ENCODE peak calls at places on chromosomes 13 and 19, in nine cellular contexts. One of them, this sample, is unnamed.

GRCh38 chr13:94548382-94549240 is 47.3 kb downstream of the TGDS start:
- DNase-seq in fibroblast of lung: peak
- DNase-seq in tibial nerve: peak
- DNase-seq in nephron progenitor cell: no peak
- DNase-seq in GM12864: peak
- DNase-seq in HFF-Myc: no peak
- DNase-seq in activated CD8-positive, alpha-beta T cell treated with anti-CD3 and anti-CD28 coated beads for 36 hours: peak
- DNase-seq in endothelial cell: peak
- DNase-seq in testis: peak
- DNase-seq in this sample: peak

GRCh38 chr13:31044658-31045620 is 112.5 kb downstream of the TEX26 start:
- DNase-seq in GM12864: no peak
- DNase-seq in tibial nerve: no peak
- DNase-seq in HFF-Myc: no peak
- DNase-seq in nephron progenitor cell: no peak
- DNase-seq in endothelial cell: no peak
- DNase-seq in testis: no peak
- DNase-seq in activated CD8-positive, alpha-beta T cell treated with anti-CD3 and anti-CD28 coated beads for 36 hours: peak
- DNase-seq in fibroblast of lung: no peak
- DNase-seq in this sample: no peak

GRCh38 chr13:32587774-32588165 is 1.5 kb downstream of the PDS5B start:
- DNase-seq in testis: no peak
- DNase-seq in fibroblast of lung: peak
- DNase-seq in HFF-Myc: no peak
- DNase-seq in GM12864: no peak
- DNase-seq in activated CD8-positive, alpha-beta T cell treated with anti-CD3 and anti-CD28 coated beads for 36 hours: no peak
- DNase-seq in nephron progenitor cell: no peak
- DNase-seq in endothelial cell: no peak
- DNase-seq in tibial nerve: no peak
- DNase-seq in this sample: no peak

GRCh38 chr13:109715902-109716301 is 70.5 kb downstream of the IRS2 start:
- DNase-seq in endothelial cell: no peak
- DNase-seq in testis: no peak
- DNase-seq in tibial nerve: peak
- DNase-seq in HFF-Myc: no peak
- DNase-seq in GM12864: no peak
- DNase-seq in activated CD8-positive, alpha-beta T cell treated with anti-CD3 and anti-CD28 coated beads for 36 hours: no peak
- DNase-seq in fibroblast of lung: no peak
- DNase-seq in nephron progenitor cell: no peak
- DNase-seq in this sample: no peak

GRCh38 chr19:13633109-13633508 is 126.8 kb upstream of the CACNA1A start:
- DNase-seq in tibial nerve: no peak
- DNase-seq in fibroblast of lung: peak
- DNase-seq in HFF-Myc: peak
- DNase-seq in nephron progenitor cell: peak
- DNase-seq in activated CD8-positive, alpha-beta T cell treated with anti-CD3 and anti-CD28 coated beads for 36 hours: no peak
- DNase-seq in endothelial cell: no peak
- DNase-seq in GM12864: no peak
- DNase-seq in testis: no peak
- DNase-seq in this sample: no peak

GRCh38 chr13:80655778-80656518 is 315.0 kb upstream of the SPRY2 start:
- DNase-seq in tibial nerve: no peak
- DNase-seq in activated CD8-positive, alpha-beta T cell treated with anti-CD3 and anti-CD28 coated beads for 36 hours: no peak
- DNase-seq in endothelial cell: no peak
- DNase-seq in nephron progenitor cell: no peak
- DNase-seq in fibroblast of lung: no peak
- DNase-seq in GM12864: no peak
- DNase-seq in testis: no peak
- DNase-seq in HFF-Myc: no peak
- DNase-seq in this sample: no peak

GRCh38 chr13:44730099-44730498 is 154.0 kb upstream of the TSC22D1 start:
- DNase-seq in endothelial cell: no peak
- DNase-seq in activated CD8-positive, alpha-beta T cell treated with anti-CD3 and anti-CD28 coated beads for 36 hours: no peak
- DNase-seq in GM12864: no peak
- DNase-seq in fibroblast of lung: no peak
- DNase-seq in nephron progenitor cell: no peak
- DNase-seq in testis: no peak
- DNase-seq in HFF-Myc: no peak
- DNase-seq in tibial nerve: no peak
- DNase-seq in this sample: no peak

GRCh38 chr19:33906578-33907335 is 110.1 kb downstream of the KCTD15 start:
- DNase-seq in activated CD8-positive, alpha-beta T cell treated with anti-CD3 and anti-CD28 coated beads for 36 hours: no peak
- DNase-seq in HFF-Myc: no peak
- DNase-seq in GM12864: no peak
- DNase-seq in tibial nerve: no peak
- DNase-seq in testis: peak
- DNase-seq in nephron progenitor cell: peak
- DNase-seq in fibroblast of lung: peak
- DNase-seq in endothelial cell: peak
- DNase-seq in this sample: no peak

GRCh38 chr19:5356918-5357317 is 16.3 kb upstream of the PTPRS start:
- DNase-seq in endothelial cell: no peak
- DNase-seq in fibroblast of lung: no peak
- DNase-seq in testis: no peak
- DNase-seq in activated CD8-positive, alpha-beta T cell treated with anti-CD3 and anti-CD28 coated beads for 36 hours: no peak
- DNase-seq in nephron progenitor cell: no peak
- DNase-seq in HFF-Myc: no peak
- DNase-seq in GM12864: no peak
- DNase-seq in tibial nerve: no peak
- DNase-seq in this sample: no peak

GRCh38 chr19:39141929-39142328 is 16.3 kb downstream of the PAK4 start:
- DNase-seq in tibial nerve: no peak
- DNase-seq in fibroblast of lung: no peak
- DNase-seq in GM12864: no peak
- DNase-seq in HFF-Myc: no peak
- DNase-seq in nephron progenitor cell: no peak
- DNase-seq in endothelial cell: no peak
- DNase-seq in testis: no peak
- DNase-seq in activated CD8-positive, alpha-beta T cell treated with anti-CD3 and anti-CD28 coated beads for 36 hours: no peak
- DNase-seq in this sample: no peak

GRCh38 chr19:52665047-52665446 is 26.9 kb upstream of the ZNF83 start:
- DNase-seq in tibial nerve: no peak
- DNase-seq in testis: no peak
- DNase-seq in activated CD8-positive, alpha-beta T cell treated with anti-CD3 and anti-CD28 coated beads for 36 hours: no peak
- DNase-seq in endothelial cell: no peak
- DNase-seq in GM12864: no peak
- DNase-seq in fibroblast of lung: no peak
- DNase-seq in HFF-Myc: no peak
- DNase-seq in nephron progenitor cell: no peak
- DNase-seq in this sample: no peak
- TF ChIP-seq CTCF in tibial nerve: no peak
- TF ChIP-seq CTCF in testis: no peak
- TF ChIP-seq CTCF in activated CD8-positive, alpha-beta T cell treated with anti-CD3 and anti-CD28 coated beads for 36 hours: no peak
- TF ChIP-seq CTCF in endothelial cell: no peak
- TF ChIP-seq CTCF in GM12864: no peak
- TF ChIP-seq CTCF in fibroblast of lung: no peak
- TF ChIP-seq CTCF in HFF-Myc: no peak
- TF ChIP-seq CTCF in nephron progenitor cell: no peak
- TF ChIP-seq CTCF in this sample: no peak

DNA sequence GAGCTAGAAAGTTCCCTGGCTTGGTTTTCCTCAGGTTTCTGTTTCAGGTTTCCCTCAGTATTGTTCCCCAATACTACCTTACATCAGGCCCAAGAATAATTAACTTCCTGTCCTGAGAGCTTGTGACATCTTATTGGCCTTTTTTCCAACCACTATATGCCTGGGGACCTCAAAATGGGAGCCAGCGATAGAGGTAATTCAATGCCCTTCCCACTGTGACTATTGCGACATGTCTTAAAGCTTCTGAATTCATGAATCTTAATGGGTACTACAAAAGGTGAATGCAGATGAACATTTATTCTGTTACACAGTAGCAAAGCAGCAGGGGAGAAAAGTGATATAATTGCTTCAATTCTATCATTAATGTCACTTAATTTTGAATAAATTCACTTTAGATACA is 4.3 kb downstream of the CRYL1 start:
- DNase-seq in testis: no peak
- DNase-seq in fibroblast of lung: no peak
- DNase-seq in nephron progenitor cell: no peak
- DNase-seq in tibial nerve: no peak
- DNase-seq in HFF-Myc: no peak
- DNase-seq in activated CD8-positive, alpha-beta T cell treated with anti-CD3 and anti-CD28 coated beads for 36 hours: no peak
- DNase-seq in GM12864: no peak
- DNase-seq in endothelial cell: no peak
- DNase-seq in this sample: no peak
- TF ChIP-seq CTCF in testis: no peak
- TF ChIP-seq CTCF in fibroblast of lung: no peak
- TF ChIP-seq CTCF in nephron progenitor cell: no peak
- TF ChIP-seq CTCF in tibial nerve: no peak
- TF ChIP-seq CTCF in HFF-Myc: no peak
- TF ChIP-seq CTCF in activated CD8-positive, alpha-beta T cell treated with anti-CD3 and anti-CD28 coated beads for 36 hours: no peak
- TF ChIP-seq CTCF in GM12864: no peak
- TF ChIP-seq CTCF in endothelial cell: no peak
- TF ChIP-seq CTCF in this sample: no peak

GRCh38 chr13:87941244-87941643 is 270.1 kb downstream of the SLITRK5 start:
- DNase-seq in activated CD8-positive, alpha-beta T cell treated with anti-CD3 and anti-CD28 coated beads for 36 hours: no peak
- DNase-seq in fibroblast of lung: peak
- DNase-seq in endothelial cell: no peak
- DNase-seq in HFF-Myc: no peak
- DNase-seq in testis: no peak
- DNase-seq in nephron progenitor cell: no peak
- DNase-seq in GM12864: no peak
- DNase-seq in tibial nerve: no peak
- DNase-seq in this sample: no peak
- TF ChIP-seq CTCF in activated CD8-positive, alpha-beta T cell treated with anti-CD3 and anti-CD28 coated beads for 36 hours: no peak
- TF ChIP-seq CTCF in fibroblast of lung: no peak
- TF ChIP-seq CTCF in endothelial cell: no peak
- TF ChIP-seq CTCF in HFF-Myc: no peak
- TF ChIP-seq CTCF in testis: no peak
- TF ChIP-seq CTCF in nephron progenitor cell: no peak
- TF ChIP-seq CTCF in GM12864: no peak
- TF ChIP-seq CTCF in tibial nerve: no peak
- TF ChIP-seq CTCF in this sample: no peak

GRCh38 chr19:11306337-11306736 is 10.4 kb downstream of the TSPAN16 start:
- DNase-seq in endothelial cell: no peak
- DNase-seq in GM12864: no peak
- DNase-seq in activated CD8-positive, alpha-beta T cell treated with anti-CD3 and anti-CD28 coated beads for 36 hours: no peak
- DNase-seq in fibroblast of lung: no peak
- DNase-seq in nephron progenitor cell: no peak
- DNase-seq in HFF-Myc: no peak
- DNase-seq in testis: no peak
- DNase-seq in tibial nerve: no peak
- DNase-seq in this sample: no peak
- TF ChIP-seq CTCF in endothelial cell: no peak
- TF ChIP-seq CTCF in GM12864: no peak
- TF ChIP-seq CTCF in activated CD8-positive, alpha-beta T cell treated with anti-CD3 and anti-CD28 coated beads for 36 hours: no peak
- TF ChIP-seq CTCF in fibroblast of lung: no peak
- TF ChIP-seq CTCF in nephron progenitor cell: no peak
- TF ChIP-seq CTCF in HFF-Myc: no peak
- TF ChIP-seq CTCF in testis: no peak
- TF ChIP-seq CTCF in tibial nerve: no peak
- TF ChIP-seq CTCF in this sample: no peak

DNA sequence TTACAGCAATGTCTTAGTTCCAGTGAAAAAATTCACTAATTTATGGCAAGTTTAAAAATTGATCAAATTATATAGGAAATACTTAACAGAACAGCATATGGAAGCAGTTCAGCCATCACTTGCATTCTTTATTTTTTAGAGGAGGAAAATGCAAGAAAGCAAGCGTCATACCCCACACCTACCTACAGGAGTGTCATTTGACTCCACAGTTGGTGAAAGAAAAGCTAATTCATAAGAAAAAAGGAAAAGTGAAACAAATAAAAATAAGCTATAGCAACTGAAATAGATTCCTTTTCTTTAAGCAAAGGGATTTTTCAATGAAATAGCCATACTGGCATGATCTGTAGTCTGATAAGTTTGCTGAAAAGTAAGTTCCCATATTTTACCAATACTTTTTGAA is 111.0 kb downstream of the DOCK9 start:
- DNase-seq in tibial nerve: no peak
- DNase-seq in GM12864: no peak
- DNase-seq in HFF-Myc: no peak
- DNase-seq in fibroblast of lung: no peak
- DNase-seq in testis: no peak
- DNase-seq in nephron progenitor cell: no peak
- DNase-seq in endothelial cell: no peak
- DNase-seq in activated CD8-positive, alpha-beta T cell treated with anti-CD3 and anti-CD28 coated beads for 36 hours: no peak
- DNase-seq in this sample: no peak
- TF ChIP-seq CTCF in tibial nerve: no peak
- TF ChIP-seq CTCF in GM12864: no peak
- TF ChIP-seq CTCF in HFF-Myc: no peak
- TF ChIP-seq CTCF in fibroblast of lung: no peak
- TF ChIP-seq CTCF in testis: no peak
- TF ChIP-seq CTCF in nephron progenitor cell: no peak
- TF ChIP-seq CTCF in endothelial cell: peak
- TF ChIP-seq CTCF in activated CD8-positive, alpha-beta T cell treated with anti-CD3 and anti-CD28 coated beads for 36 hours: no peak
- TF ChIP-seq CTCF in this sample: no peak

DNA sequence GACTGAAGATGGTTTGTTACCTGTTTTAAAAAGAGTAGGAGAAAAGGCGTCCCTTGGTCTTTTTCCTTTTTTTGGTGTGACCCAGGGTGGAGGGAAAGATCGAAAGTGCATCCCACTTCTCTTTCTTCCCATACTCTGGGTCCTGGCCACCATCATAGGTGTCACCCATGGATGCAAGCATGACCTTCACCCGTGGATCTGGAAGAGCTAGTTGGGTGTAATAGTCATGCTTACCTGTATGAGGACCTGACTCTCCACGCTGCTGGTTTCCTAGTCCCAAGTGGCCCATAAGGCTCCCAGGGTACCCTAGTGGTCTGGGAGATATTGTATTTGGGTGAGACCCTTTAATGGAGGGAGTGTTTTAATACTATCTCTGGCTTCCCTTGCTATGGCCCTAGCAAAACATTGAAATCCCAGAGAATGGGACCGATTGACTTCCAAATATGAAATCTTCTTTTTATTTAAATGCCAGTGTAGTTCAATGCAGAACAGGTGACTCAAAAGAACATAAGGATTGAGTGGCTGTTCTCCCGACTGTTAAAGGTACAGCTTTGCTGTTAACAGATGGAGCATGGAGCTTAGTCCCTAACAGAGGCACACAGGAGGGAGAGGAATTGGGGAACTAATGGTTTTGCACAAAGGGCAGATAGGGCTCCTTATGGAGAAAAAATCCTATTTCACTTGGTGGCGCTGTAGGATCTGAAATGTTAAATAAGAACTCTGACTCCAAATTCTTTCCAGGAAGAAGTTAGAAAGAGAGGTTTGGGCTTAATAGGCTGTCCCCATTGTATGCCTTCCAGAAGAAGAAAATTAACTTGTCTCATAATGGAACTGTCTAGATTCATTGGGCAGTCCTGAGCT is 7.0 kb upstream of the ZNF550 start:
- DNase-seq in testis: no peak
- DNase-seq in endothelial cell: no peak
- DNase-seq in fibroblast of lung: peak
- DNase-seq in nephron progenitor cell: no peak
- DNase-seq in GM12864: no peak
- DNase-seq in activated CD8-positive, alpha-beta T cell treated with anti-CD3 and anti-CD28 coated beads for 36 hours: peak
- DNase-seq in tibial nerve: no peak
- DNase-seq in HFF-Myc: no peak
- DNase-seq in this sample: no peak
- TF ChIP-seq CTCF in testis: no peak
- TF ChIP-seq CTCF in endothelial cell: no peak
- TF ChIP-seq CTCF in fibroblast of lung: no peak
- TF ChIP-seq CTCF in nephron progenitor cell: no peak
- TF ChIP-seq CTCF in GM12864: no peak
- TF ChIP-seq CTCF in activated CD8-positive, alpha-beta T cell treated with anti-CD3 and anti-CD28 coated beads for 36 hours: no peak
- TF ChIP-seq CTCF in tibial nerve: no peak
- TF ChIP-seq CTCF in HFF-Myc: no peak
- TF ChIP-seq CTCF in this sample: no peak

GRCh38 chr13:101916108-101916757 is 463.8 kb downstream of the ITGBL1 start:
- DNase-seq in tibial nerve: no peak
- DNase-seq in testis: peak
- DNase-seq in GM12864: no peak
- DNase-seq in endothelial cell: peak
- DNase-seq in HFF-Myc: no peak
- DNase-seq in activated CD8-positive, alpha-beta T cell treated with anti-CD3 and anti-CD28 coated beads for 36 hours: no peak
- DNase-seq in nephron progenitor cell: peak
- DNase-seq in fibroblast of lung: peak
- DNase-seq in this sample: peak
- TF ChIP-seq CTCF in tibial nerve: no peak
- TF ChIP-seq CTCF in testis: no peak
- TF ChIP-seq CTCF in GM12864: no peak
- TF ChIP-seq CTCF in endothelial cell: no peak
- TF ChIP-seq CTCF in HFF-Myc: no peak
- TF ChIP-seq CTCF in activated CD8-positive, alpha-beta T cell treated with anti-CD3 and anti-CD28 coated beads for 36 hours: no peak
- TF ChIP-seq CTCF in nephron progenitor cell: peak
- TF ChIP-seq CTCF in fibroblast of lung: peak
- TF ChIP-seq CTCF in this sample: no peak